ENCODE peak calls at places on chromosomes 11 and 22, in ten cellular contexts. S is T-helper 2 cell; I is cerebellum; W is cardiac fibroblast; E is mucosa of descending colon; L is T1000; K is globus pallidus; R is amniotic stem cell; Y is stimulated activated CD8-positive, alpha-beta memory T cell treated with anti-CD3 and anti-CD28 coated beads, Interleukin-2, amount 100 ng/mL, for 1 hour; O is NCI-H82. C is an unnamed sample.

GRCh38 chr11:450809-451451 is 851 bp downstream of the PTDSS2 start:
- DNase-seq in I (peak; percentile 33), R (peak; percentile 12), E (peak; percentile 82), W (peak; percentile 61), O (peak; percentile 71), L (peak; percentile 5), S (peak; percentile 91), Y (peak; percentile 68), K (peak; percentile 67), C (peak; percentile 85)

GRCh38 chr11:125338886-125339811 is 156.9 kb downstream of the FEZ1 start:
- DNase-seq in W (peak; percentile 70), Y (no peak), O (no peak), K (no peak), E (no peak), S (no peak), R (no peak), I (no peak), L (no peak), C (no peak)

GRCh38 chr11:79439430-79439892 is 1.4 kb downstream of the TENM4 start:
- DNase-seq in R (no peak), O (peak; percentile 18), E (no peak), Y (no peak), K (no peak), S (peak; percentile 9), I (no peak), W (no peak), L (no peak), C (peak; percentile 29)

GRCh38 chr11:44309483-44310197 is at the start of gene ALX4:
- DNase-seq in S (peak; percentile 62), L (peak; percentile 55), I (peak; percentile 17), E (no peak), R (peak; percentile 52), K (no peak), W (no peak), Y (no peak), O (peak; percentile 16), C (peak; percentile 50)

GRCh38 chr11:64146036-64146943 is 19.6 kb downstream of the MACROD1 start:
- DNase-seq in S (peak; percentile 71), E (peak; percentile 72), R (no peak), K (peak; percentile 53), I (no peak), Y (peak; percentile 34), W (peak; percentile 37), L (peak; percentile 47), O (peak; percentile 93), C (peak; percentile 70)

GRCh38 chr11:31810779-31811647 is at the start of gene PAX6:
- DNase-seq in E (peak; percentile 51), Y (no peak), I (peak; percentile 94), R (no peak), K (peak; percentile 76), O (peak; percentile 92), L (no peak), W (peak; percentile 36), S (peak; percentile 62), C (no peak)

GRCh38 chr11:134677338-134677948 is 265.4 kb upstream of the B3GAT1 start:
- DNase-seq in R (no peak), L (no peak), Y (no peak), I (no peak), O (no peak), W (no peak), E (no peak), K (no peak), S (no peak), C (no peak)

GRCh38 chr11:69530278-69531070 is 49.0 kb downstream of the LINC01488 start:
- DNase-seq in E (no peak), O (no peak), S (no peak), L (no peak), I (no peak), Y (no peak), W (no peak), R (no peak), K (peak; percentile 57), C (no peak)

GRCh38 chr22:44594951-44595350 is 96.9 kb upstream of the RTL6 start:
- DNase-seq in O (no peak), L (no peak), R (no peak), I (no peak), S (no peak), E (no peak), W (no peak), K (no peak), Y (no peak), C (no peak)

GRCh38 chr11:111357150-111358037 is 21.7 kb downstream of the POU2AF1 start:
- DNase-seq in R (no peak), Y (no peak), I (no peak), O (no peak), W (no peak), K (no peak), E (no peak), S (no peak), L (no peak), C (no peak)

GRCh38 chr11:95150977-95151684 is 61.5 kb downstream of the ENDOD1 start:
- DNase-seq in O (peak; percentile 77), L (peak; percentile 42), I (peak; percentile 93), R (peak; percentile 85), Y (peak; percentile 83), S (peak; percentile 94), K (peak; percentile 96), W (peak; percentile 93), E (peak; percentile 93), C (peak; percentile 92)

C was measured in hepatic stellate cell.